ENCODE peak calls at places on chromosomes 13 and 19, in eight cellular contexts. D is heart right ventricle, H is HCT116, K is uterus, P is cardiac muscle cell, B is GM23338, E is GM12864, C is heart left ventricle. V is an unnamed sample.
A peak's percentile ranks its signal among the peaks of the same experiment; 100 is the strongest.

GRCh38 chr13:106490887-106491321 is 44.6 kb downstream of the EFNB2 start:
- DNase-seq in D (no peak), P (no peak), B (no peak), E (no peak), K (no peak), H (no peak), C (no peak), V (no peak)

GRCh38 chr19:47663911-47664771 is 49.1 kb upstream of the EHD2 start:
- DNase-seq in B (no peak), C (no peak), E (no peak), H (no peak), P (peak; percentile 100), D (peak; percentile 79), K (peak; percentile 82), V (peak; percentile 98)

GRCh38 chr13:58495668-58496067 is 864.1 kb downstream of the PCDH17 start:
- DNase-seq in C (no peak), P (no peak), B (no peak), D (no peak), E (no peak), K (no peak), H (no peak), V (no peak)

GRCh38 chr13:77095288-77095687 is 68.3 kb upstream of the FBXL3 start:
- DNase-seq in P (no peak), K (no peak), C (no peak), E (no peak), H (no peak), B (no peak), D (no peak), V (no peak)

GRCh38 chr13:114065141-114065925 is 67.1 kb downstream of the RASA3 start:
- DNase-seq in E (peak; percentile 47), P (peak; percentile 97), K (peak; percentile 90), H (peak; percentile 90), B (peak; percentile 64), D (peak; percentile 84), C (peak; percentile 89), V (peak; percentile 100)

GRCh38 chr19:42197375-42197817 is 20.1 kb downstream of the DEDD2 start:
- DNase-seq in E (no peak), H (no peak), P (no peak), C (no peak), K (no peak), B (peak; percentile 68), D (no peak), V (peak; percentile 38)

GRCh38 chr13:108859202-108860012 is 230.0 kb downstream of the MYO16 start:
- DNase-seq in B (peak; percentile 41), E (no peak), K (no peak), P (peak; percentile 50), D (no peak), H (no peak), C (no peak), V (peak; percentile 85)

GRCh38 chr13:65907656-65908441 is 1322.3 kb downstream of the PCDH9 start:
- DNase-seq in H (no peak), E (no peak), D (no peak), P (no peak), B (no peak), C (no peak), K (no peak), V (no peak)

GRCh38 chr13:24116103-24116502 is 44.4 kb upstream of the SPATA13 start:
- DNase-seq in C (no peak), D (no peak), E (no peak), B (no peak), K (no peak), H (no peak), P (no peak), V (no peak)

GRCh38 chr13:21481359-21481758 is 22.3 kb upstream of the ZDHHC20 start:
- DNase-seq in D (no peak), K (no peak), C (no peak), H (no peak), E (no peak), P (no peak), B (no peak), V (no peak)

GRCh38 chr19:18895038-18895827 is 725 bp downstream of the CERS1 start:
- DNase-seq in H (peak; percentile 38), P (peak; percentile 24), C (no peak), D (no peak), E (no peak), K (no peak), B (peak; percentile 79), V (peak; percentile 23)

GRCh38 chr13:97257800-97258799 is 36.0 kb downstream of the MBNL2 start:
- DNase-seq in H (peak; percentile 93), D (peak; percentile 73), B (peak; percentile 79), C (no peak), E (no peak), P (peak; percentile 96), K (peak; percentile 75), V (peak; percentile 67)

GRCh38 chr13:45333973-45334922 is 6.7 kb downstream of the TPT1 start:
- DNase-seq in C (no peak), B (peak; percentile 27), H (no peak), P (peak; percentile 71), K (no peak), D (no peak), E (no peak), V (no peak)

GRCh38 chr13:27919299-27919933 is 384 bp upstream of the PDX1 start:
- DNase-seq in H (peak; percentile 45), D (no peak), C (no peak), P (no peak), E (no peak), B (no peak), K (no peak), V (no peak)

GRCh38 chr19:15640904-15641597 is 354 bp downstream of the CYP4F3 start:
- DNase-seq in H (no peak), E (no peak), P (no peak), D (no peak), K (no peak), B (no peak), C (no peak), V (no peak)

GRCh38 chr13:73718248-73718647 is 416.0 kb downstream of the KLF12 start:
- DNase-seq in B (no peak), E (no peak), D (no peak), P (no peak), H (no peak), C (no peak), K (no peak), V (no peak)

GRCh38 chr19:782195-783043 is 14.8 kb upstream of the PTBP1 start:
- DNase-seq in P (peak; percentile 80), E (no peak), H (no peak), K (no peak), B (peak; percentile 94), D (no peak), C (peak; percentile 69), V (peak; percentile 49)

GRCh38 chr19:34985249-34986022 is 14.7 kb upstream of the GRAMD1A start:
- DNase-seq in K (no peak), D (peak; percentile 78), P (peak; percentile 88), E (no peak), B (peak; percentile 74), C (no peak), H (no peak), V (peak; percentile 71)

GRCh38 chr13:90551253-90551652 is 796.2 kb upstream of the MIR17HG start:
- DNase-seq in H (no peak), K (no peak), C (no peak), P (no peak), B (no peak), D (no peak), E (no peak), V (no peak)

GRCh38 chr13:45875951-45876350 is 24.4 kb upstream of the SIAH3 start:
- DNase-seq in P (no peak), C (no peak), H (peak; percentile 74), E (peak; percentile 12), K (no peak), B (no peak), D (no peak), V (no peak)

GRCh38 chr13:94683426-94683825 is 28.9 kb downstream of the SOX21 start:
- DNase-seq in D (no peak), H (no peak), C (no peak), P (no peak), E (no peak), B (peak; percentile 42), K (no peak), V (no peak)

GRCh38 chr13:21901772-21902708 is 231.2 kb downstream of the FGF9 start:
- DNase-seq in B (no peak), P (peak; percentile 7), D (no peak), H (no peak), K (peak; percentile 34), C (no peak), E (no peak), V (no peak)

GRCh38 chr13:112188298-112188610 is 121.3 kb downstream of the SOX1 start:
- DNase-seq in H (no peak), P (no peak), B (no peak), D (no peak), C (no peak), E (no peak), K (no peak), V (no peak)

GRCh38 chr19:4077800-4078683 is 11.3 kb upstream of the ZBTB7A start:
- DNase-seq in C (peak; percentile 88), B (peak; percentile 69), E (no peak), K (peak; percentile 72), H (no peak), P (peak; percentile 60), D (peak; percentile 88), V (peak; percentile 69)
- H3K4me3 ChIP-seq in C (peak overlapping the region; percentile 63), B (peak overlapping the region; percentile 42), E (peak overlapping the region; percentile 44), K (peak overlapping the region; percentile 57), H (no peak overlapping the region), P (no peak overlapping the region), D (peak overlapping the region; percentile 65), V (peak overlapping the region; percentile 58)

GRCh38 chr19:36051236-36051635 is 2.8 kb downstream of the THAP8 start:
- DNase-seq in C (no peak), H (peak; percentile 33), K (no peak), B (peak; percentile 89), D (no peak), P (no peak), E (no peak), V (no peak)
- TF ChIP-seq CTCF in C (peak; percentile 20), H (peak; percentile 71), K (no peak), B (peak; percentile 79), D (no peak), P (peak; percentile 31), E (no peak), V (peak; percentile 24)

GRCh38 chr13:35475131-35475959 is 1.1 kb downstream of the MAB21L1 start:
- DNase-seq in D (peak; percentile 31), C (peak; percentile 66), P (peak; percentile 28), K (no peak), H (no peak), E (no peak), B (peak; percentile 75), V (peak; percentile 84)
- H3K4me3 ChIP-seq in D (peak overlapping the region; percentile 68), C (peak overlapping the region; percentile 60), P (no peak overlapping the region), K (peak overlapping the region; percentile 23), H (no peak overlapping the region), E (no peak overlapping the region), B (peak overlapping the region; percentile 64), V (peak overlapping the region; percentile 89)

DNA sequence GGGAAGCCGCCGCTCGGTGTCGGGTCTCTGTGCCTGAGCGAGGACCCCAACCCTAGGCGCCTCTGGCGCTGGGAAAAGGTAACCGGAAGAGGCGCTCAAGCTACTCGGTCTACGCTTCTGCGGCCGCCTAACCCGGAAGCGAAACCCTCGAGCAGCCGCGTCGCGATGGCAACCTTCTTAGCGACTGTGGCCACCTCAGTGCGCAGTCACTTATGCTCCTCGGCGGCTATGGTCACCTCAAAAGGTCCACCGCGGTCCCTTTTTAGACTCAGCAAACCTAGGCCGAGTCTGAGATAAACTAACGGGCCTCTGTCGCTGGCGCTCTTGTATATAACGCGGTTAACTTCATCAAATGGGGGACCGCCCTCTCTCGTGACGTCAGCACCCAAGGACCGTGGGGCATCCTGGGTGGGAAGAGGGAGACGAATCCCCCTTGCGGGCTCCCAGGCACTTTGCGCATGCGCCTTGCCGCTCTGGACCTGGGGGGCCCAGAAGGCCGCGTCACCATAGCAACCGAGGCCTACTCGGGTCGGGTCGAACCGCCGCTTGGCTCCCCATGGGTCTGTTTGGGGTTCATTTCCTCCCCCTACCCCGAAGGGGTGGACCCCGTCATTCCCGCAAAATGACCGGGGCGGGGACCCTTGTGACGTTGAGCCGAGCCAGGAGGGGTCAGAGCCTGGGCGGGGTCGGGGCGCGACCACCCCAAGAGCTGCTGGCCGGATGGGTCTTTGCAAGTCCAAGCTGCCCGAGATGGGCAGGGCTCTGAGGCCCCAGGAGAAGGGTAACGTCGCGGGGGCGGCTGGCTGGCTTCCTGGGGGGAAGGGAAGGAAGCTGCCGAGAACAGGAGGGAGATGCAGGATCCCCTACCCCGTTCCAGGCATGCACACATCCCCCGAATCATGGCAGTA is at the start of gene GTF2F1:
- DNase-seq in H (peak; percentile 90), E (peak; percentile 84), P (peak; percentile 98), K (peak; percentile 97), C (peak; percentile 98), D (peak; percentile 96), B (peak; percentile 97), V (peak; percentile 92)
- TF ChIP-seq CTCF in H (no peak), E (peak; percentile 10), P (no peak), K (no peak), C (peak; percentile 15), D (peak; percentile 30), B (no peak), V (no peak)